ENCODE peak calls at places on chromosome 1, in six cellular contexts. One of them, this sample, is unnamed. For H3K9me3, the result is how much of the 10 kb centered on the place peaks cover.

GRCh38 chr1:24704411-24705259 is 40.6 kb upstream of the CLIC4 start:
- DNase-seq in HCT116: no peak
- DNase-seq in neural progenitor cell: peak
- DNase-seq in uterus: no peak
- DNase-seq in endodermal cell: peak
- DNase-seq in Peyer's patch: no peak
- DNase-seq in this sample: no peak

GRCh38 chr1:60746278-60746761 is 336.0 kb upstream of the NFIA start:
- DNase-seq in uterus: no peak
- DNase-seq in Peyer's patch: no peak
- DNase-seq in neural progenitor cell: peak
- DNase-seq in endodermal cell: no peak
- DNase-seq in HCT116: no peak
- DNase-seq in this sample: no peak

GRCh38 chr1:157490337-157491165 is 61.8 kb downstream of the FCRL5 start:
- DNase-seq in HCT116: peak
- DNase-seq in neural progenitor cell: peak
- DNase-seq in uterus: peak
- DNase-seq in Peyer's patch: peak
- DNase-seq in endodermal cell: peak
- DNase-seq in this sample: no peak

GRCh38 chr1:207055386-207056001 is 2.4 kb downstream of the PFKFB2 start:
- DNase-seq in HCT116: no peak
- DNase-seq in neural progenitor cell: no peak
- DNase-seq in endodermal cell: no peak
- DNase-seq in Peyer's patch: no peak
- DNase-seq in uterus: no peak
- DNase-seq in this sample: no peak

GRCh38 chr1:28322209-28322608 is 6.6 kb upstream of the MED18 start:
- DNase-seq in endodermal cell: no peak
- DNase-seq in HCT116: no peak
- DNase-seq in neural progenitor cell: no peak
- DNase-seq in uterus: no peak
- DNase-seq in Peyer's patch: peak
- DNase-seq in this sample: no peak

GRCh38 chr1:64743954-64744491 is 852 bp upstream of the RAVER2 start:
- DNase-seq in HCT116: no peak
- DNase-seq in uterus: no peak
- DNase-seq in Peyer's patch: peak
- DNase-seq in endodermal cell: no peak
- DNase-seq in neural progenitor cell: no peak
- DNase-seq in this sample: no peak

GRCh38 chr1:165173409-165173808 is 183.1 kb downstream of the LMX1A start:
- DNase-seq in Peyer's patch: no peak
- DNase-seq in neural progenitor cell: no peak
- DNase-seq in HCT116: no peak
- DNase-seq in uterus: no peak
- DNase-seq in endodermal cell: no peak
- DNase-seq in this sample: no peak

GRCh38 chr1:53343831-53344668 is 16.2 kb upstream of the LRP8 start:
- DNase-seq in endodermal cell: peak
- DNase-seq in neural progenitor cell: no peak
- DNase-seq in HCT116: no peak
- DNase-seq in Peyer's patch: peak
- DNase-seq in uterus: no peak
- DNase-seq in this sample: no peak

GRCh38 chr1:97192872-97193572 is 471.4 kb downstream of the PTBP2 start:
- DNase-seq in uterus: no peak
- DNase-seq in Peyer's patch: peak
- DNase-seq in neural progenitor cell: no peak
- DNase-seq in endodermal cell: no peak
- DNase-seq in HCT116: peak
- DNase-seq in this sample: no peak

GRCh38 chr1:54229281-54229891 is 29.4 kb downstream of the MRPL37 start:
- DNase-seq in uterus: peak
- DNase-seq in Peyer's patch: no peak
- DNase-seq in neural progenitor cell: no peak
- DNase-seq in endodermal cell: no peak
- DNase-seq in HCT116: peak
- DNase-seq in this sample: no peak

GRCh38 chr1:97816927-97817326 is 103.9 kb downstream of the DPYD start:
- DNase-seq in uterus: no peak
- DNase-seq in HCT116: no peak
- DNase-seq in endodermal cell: no peak
- DNase-seq in neural progenitor cell: no peak
- DNase-seq in Peyer's patch: no peak
- DNase-seq in this sample: no peak

GRCh38 chr1:219806020-219806419 is 122.3 kb downstream of the SLC30A10 start:
- DNase-seq in neural progenitor cell: no peak
- DNase-seq in uterus: no peak
- DNase-seq in endodermal cell: no peak
- DNase-seq in Peyer's patch: no peak
- DNase-seq in HCT116: no peak
- DNase-seq in this sample: no peak

GRCh38 chr1:23664837-23665795 is 26.5 kb upstream of the RPL11 start:
- DNase-seq in endodermal cell: peak
- DNase-seq in HCT116: peak
- DNase-seq in uterus: no peak
- DNase-seq in neural progenitor cell: peak
- DNase-seq in Peyer's patch: no peak
- DNase-seq in this sample: no peak

GRCh38 chr1:72697410-72697809 is 415.1 kb upstream of the NEGR1 start:
- DNase-seq in endodermal cell: no peak
- DNase-seq in uterus: no peak
- DNase-seq in Peyer's patch: no peak
- DNase-seq in HCT116: no peak
- DNase-seq in neural progenitor cell: no peak
- DNase-seq in this sample: no peak

GRCh38 chr1:72690871-72691270 is 408.5 kb upstream of the NEGR1 start:
- DNase-seq in Peyer's patch: no peak
- DNase-seq in HCT116: no peak
- DNase-seq in endodermal cell: no peak
- DNase-seq in neural progenitor cell: no peak
- DNase-seq in uterus: no peak
- DNase-seq in this sample: no peak

GRCh38 chr1:72693899-72694298 is 411.6 kb upstream of the NEGR1 start:
- DNase-seq in Peyer's patch: no peak
- DNase-seq in uterus: no peak
- DNase-seq in endodermal cell: no peak
- DNase-seq in neural progenitor cell: no peak
- DNase-seq in HCT116: no peak
- DNase-seq in this sample: no peak

GRCh38 chr1:72693376-72693775 is 411.0 kb upstream of the NEGR1 start:
- DNase-seq in endodermal cell: no peak
- DNase-seq in uterus: no peak
- DNase-seq in Peyer's patch: no peak
- DNase-seq in neural progenitor cell: no peak
- DNase-seq in HCT116: no peak
- DNase-seq in this sample: no peak
- H3K9me3 ChIP-seq in endodermal cell: under half
- H3K9me3 ChIP-seq in uterus: under half
- H3K9me3 ChIP-seq in Peyer's patch: under half
- H3K9me3 ChIP-seq in neural progenitor cell: under half
- H3K9me3 ChIP-seq in HCT116: under half
- H3K9me3 ChIP-seq in this sample: under half

GRCh38 chr1:248695451-248696132 is 7.0 kb downstream of the OR14I1 start:
- DNase-seq in uterus: no peak
- DNase-seq in HCT116: no peak
- DNase-seq in neural progenitor cell: no peak
- DNase-seq in endodermal cell: no peak
- DNase-seq in Peyer's patch: no peak
- DNase-seq in this sample: no peak
- H3K9me3 ChIP-seq in uterus: under half
- H3K9me3 ChIP-seq in HCT116: under half
- H3K9me3 ChIP-seq in neural progenitor cell: under half
- H3K9me3 ChIP-seq in endodermal cell: half or more
- H3K9me3 ChIP-seq in Peyer's patch: under half
- H3K9me3 ChIP-seq in this sample: under half

DNA sequence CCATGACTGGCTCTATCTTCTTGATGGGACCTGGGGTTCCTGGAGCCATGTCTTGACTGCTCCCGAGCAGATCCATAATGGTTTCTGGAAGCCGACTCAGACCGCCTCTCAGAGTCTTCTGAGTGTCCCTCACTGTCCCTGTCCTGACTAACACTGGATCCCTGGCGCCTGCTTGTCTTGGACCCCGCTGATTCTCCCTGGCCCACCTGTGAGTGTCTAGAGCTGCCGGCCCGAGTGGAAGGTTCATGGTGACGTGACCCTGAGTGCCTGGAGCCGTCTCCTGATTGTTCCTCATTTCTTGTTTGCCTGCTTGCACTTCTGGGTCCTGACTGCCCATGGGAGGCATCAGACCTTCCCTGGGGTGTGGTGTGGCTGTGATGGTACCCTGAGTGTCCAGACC is 15.1 kb downstream of the FLG start:
- DNase-seq in uterus: no peak
- DNase-seq in HCT116: no peak
- DNase-seq in Peyer's patch: no peak
- DNase-seq in neural progenitor cell: no peak
- DNase-seq in endodermal cell: no peak
- DNase-seq in this sample: no peak
- H3K9me3 ChIP-seq in uterus: under half
- H3K9me3 ChIP-seq in HCT116: under half
- H3K9me3 ChIP-seq in Peyer's patch: under half
- H3K9me3 ChIP-seq in neural progenitor cell: under half
- H3K9me3 ChIP-seq in endodermal cell: under half
- H3K9me3 ChIP-seq in this sample: under half

GRCh38 chr1:38549191-38549590 is 310.4 kb downstream of the RRAGC start:
- DNase-seq in uterus: no peak
- DNase-seq in neural progenitor cell: no peak
- DNase-seq in HCT116: no peak
- DNase-seq in Peyer's patch: no peak
- DNase-seq in endodermal cell: no peak
- DNase-seq in this sample: no peak

GRCh38 chr1:38555594-38555993 is 304.0 kb downstream of the RRAGC start:
- DNase-seq in Peyer's patch: no peak
- DNase-seq in neural progenitor cell: no peak
- DNase-seq in HCT116: no peak
- DNase-seq in uterus: no peak
- DNase-seq in endodermal cell: peak
- DNase-seq in this sample: no peak

GRCh38 chr1:38555130-38555529 is 304.4 kb downstream of the RRAGC start:
- DNase-seq in endodermal cell: no peak
- DNase-seq in neural progenitor cell: no peak
- DNase-seq in HCT116: no peak
- DNase-seq in uterus: no peak
- DNase-seq in Peyer's patch: no peak
- DNase-seq in this sample: no peak

GRCh38 chr1:38551318-38551717 is 308.3 kb downstream of the RRAGC start:
- DNase-seq in uterus: no peak
- DNase-seq in HCT116: no peak
- DNase-seq in endodermal cell: peak
- DNase-seq in neural progenitor cell: no peak
- DNase-seq in Peyer's patch: no peak
- DNase-seq in this sample: no peak

DNA sequence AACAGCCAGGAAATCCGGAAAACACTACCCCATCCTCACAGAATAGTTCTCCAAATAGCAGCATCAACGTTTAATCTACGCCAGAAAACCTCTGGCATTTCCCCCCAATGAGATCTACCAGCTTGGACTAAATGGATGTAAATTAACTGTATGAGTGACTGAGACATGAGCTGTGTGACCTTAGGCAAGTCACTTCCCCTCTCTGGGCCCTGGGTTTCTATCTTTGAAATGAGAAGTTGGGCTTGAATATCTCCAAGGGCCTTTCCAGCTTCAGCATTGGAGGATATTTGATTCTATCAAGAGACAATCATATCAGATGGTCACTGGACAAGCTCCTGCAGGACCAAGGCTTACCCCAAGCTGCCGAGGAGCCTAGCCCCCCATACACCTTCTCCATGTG is 307.7 kb downstream of the RRAGC start:
- DNase-seq in Peyer's patch: no peak
- DNase-seq in endodermal cell: peak
- DNase-seq in HCT116: no peak
- DNase-seq in uterus: no peak
- DNase-seq in neural progenitor cell: no peak
- DNase-seq in this sample: no peak
- H3K9me3 ChIP-seq in Peyer's patch: under half
- H3K9me3 ChIP-seq in endodermal cell: under half
- H3K9me3 ChIP-seq in HCT116: under half
- H3K9me3 ChIP-seq in uterus: under half
- H3K9me3 ChIP-seq in neural progenitor cell: under half
- H3K9me3 ChIP-seq in this sample: under half